ENCODE peak calls at places on chromosomes 3 and 15, in seven cellular contexts. C is HepG2, B is SK-N-SH, L is GM12878, T is K562, W is HCT116, X is H1. G is an unnamed sample.

GRCh38 chr3:147838650-147839049 is 429.5 kb downstream of the ZIC1 start:
- DNase-seq in C (no peak), X (no peak), L (no peak), B (no peak), T (no peak), W (peak), G (no peak)

GRCh38 chr3:14780927-14781507 is 37.7 kb upstream of the FGD5 start:
- DNase-seq in L (peak), W (peak), T (peak), X (peak), C (peak), B (no peak), G (peak)

GRCh38 chr15:40443846-40444245 is 3.1 kb downstream of the BAHD1 start:
- DNase-seq in C (no peak), B (no peak), L (no peak), T (no peak), X (no peak), W (no peak), G (no peak)

GRCh38 chr3:85586018-85586417 is 627.2 kb downstream of the CADM2 start:
- DNase-seq in B (no peak), L (no peak), C (no peak), X (no peak), T (no peak), W (no peak), G (no peak)

GRCh38 chr3:138408751-138409161 is 25.7 kb upstream of the ESYT3 start:
- DNase-seq in W (no peak), X (no peak), T (no peak), C (no peak), L (no peak), B (no peak), G (no peak)

GRCh38 chr3:63047068-63047467 is 171.9 kb upstream of the CADPS start:
- DNase-seq in X (no peak), T (no peak), L (no peak), W (no peak), B (no peak), C (no peak), G (no peak)

GRCh38 chr3:12869025-12869695 is 27.8 kb upstream of the RPL32 start:
- DNase-seq in T (peak), L (no peak), W (no peak), X (no peak), B (peak), C (no peak), G (peak)

GRCh38 chr3:169239756-169240155 is 423.8 kb downstream of the MECOM start:
- DNase-seq in X (no peak), T (no peak), B (no peak), C (no peak), L (no peak), W (no peak), G (no peak)

GRCh38 chr15:77631790-77632551 is 741 bp downstream of the LINGO1 start:
- DNase-seq in L (no peak), B (no peak), T (peak), W (no peak), C (no peak), X (no peak), G (no peak)

GRCh38 chr3:193743702-193744047 is 150.7 kb downstream of the OPA1 start:
- DNase-seq in L (no peak), C (no peak), T (no peak), X (no peak), B (no peak), W (no peak), G (no peak)

GRCh38 chr3:71602256-71602655 is 18.7 kb upstream of the FOXP1 start:
- DNase-seq in X (no peak), C (peak), B (no peak), L (no peak), T (no peak), W (no peak), G (no peak)

GRCh38 chr15:97904196-97904572 is 56.3 kb upstream of the ARRDC4 start:
- DNase-seq in L (no peak), C (peak), B (peak), W (peak), T (peak), X (peak), G (peak)

GRCh38 chr3:72681598-72681997 is 166.6 kb downstream of the SHQ1 start:
- DNase-seq in C (no peak), X (no peak), L (no peak), T (no peak), W (no peak), B (no peak), G (no peak)

GRCh38 chr3:55282994-55283393 is 204.1 kb downstream of the WNT5A start:
- DNase-seq in B (no peak), C (no peak), L (no peak), T (no peak), X (no peak), W (no peak), G (no peak)

GRCh38 chr3:27681249-27681748 is 40.8 kb downstream of the EOMES start:
- DNase-seq in X (no peak), L (peak), B (peak), W (peak), T (peak), C (peak), G (peak)
- TF ChIP-seq JUND in X (no peak), L (no peak), B (no peak), W (no peak), T (no peak), C (no peak), G (no peak)

GRCh38 chr15:94445529-94446160 is 214.3 kb downstream of the MCTP2 start:
- DNase-seq in B (no peak), C (no peak), L (no peak), X (no peak), W (no peak), T (no peak), G (no peak)
- TF ChIP-seq JUND in B (no peak), C (no peak), L (no peak), X (no peak), W (no peak), T (no peak), G (no peak)

DNA sequence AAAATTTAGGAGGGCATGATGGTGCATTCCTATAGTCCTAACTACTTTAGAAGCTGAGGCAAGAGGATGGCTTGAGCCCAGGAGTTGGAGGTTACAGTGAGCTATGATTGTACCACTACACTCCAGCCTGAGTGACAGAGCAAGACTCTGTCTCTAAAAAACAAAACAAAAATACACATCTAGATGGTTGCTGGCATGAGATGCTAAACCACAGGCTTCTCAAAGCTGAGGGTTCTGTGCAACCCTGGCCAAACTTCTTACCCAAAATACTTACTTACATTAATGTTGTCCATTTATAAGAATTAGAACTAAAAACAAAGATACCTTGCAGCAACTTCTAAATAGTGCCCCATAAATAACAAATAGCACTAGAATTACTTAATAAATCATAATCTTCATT is 14.3 kb upstream of the ARHGEF3 start:
- DNase-seq in W (no peak), X (no peak), B (no peak), C (no peak), T (no peak), L (no peak), G (no peak)
- TF ChIP-seq JUND in W (no peak), X (no peak), B (no peak), C (no peak), T (no peak), L (no peak), G (no peak)

GRCh38 chr15:69414702-69415161 is 583 bp downstream of the KIF23 start:
- DNase-seq in W (peak), L (no peak), C (peak), B (no peak), X (no peak), T (peak), G (peak)
- TF ChIP-seq JUND in W (no peak), L (no peak), C (no peak), B (peak), X (no peak), T (no peak), G (no peak)

GRCh38 chr3:56610669-56611335 is 53.8 kb downstream of the CCDC66 start:
- DNase-seq in X (no peak), B (no peak), W (no peak), T (no peak), C (no peak), L (no peak), G (no peak)
- TF ChIP-seq JUND in X (no peak), B (no peak), W (no peak), T (no peak), C (no peak), L (no peak), G (no peak)

GRCh38 chr3:156483426-156483825 is 71.5 kb downstream of the SSR3 start:
- DNase-seq in C (no peak), X (no peak), T (peak), L (peak), W (peak), B (no peak), G (no peak)
- TF ChIP-seq JUND in C (no peak), X (no peak), T (peak), L (no peak), W (peak), B (peak), G (no peak)

G was measured in T47D.